ENCODE peak calls at places on chromosomes 12 and 14, in seven cellular contexts. D is activated CD8-positive, alpha-beta memory T cell treated with anti-CD3 and anti-CD28 coated beads for 48 hours; O is HCT116; S is adipocyte; H is NT2/D1; A is esophagus squamous epithelium; E is heart right ventricle. C is an unnamed sample.

GRCh38 chr12:2289525-2289924 is 236.7 kb downstream of the CACNA1C start:
- DNase-seq in D (no peak), H (no peak), S (no peak), E (no peak), A (no peak), O (no peak), C (no peak)

GRCh38 chr14:78530078-78530477 is 359.9 kb downstream of the NRXN3 start:
- DNase-seq in S (peak), D (no peak), O (no peak), A (no peak), E (no peak), H (peak), C (peak)

GRCh38 chr12:125072496-125072895 is 7.3 kb downstream of the AACS start:
- DNase-seq in S (no peak), D (no peak), H (no peak), O (no peak), E (no peak), A (no peak), C (no peak)

GRCh38 chr14:71555654-71556559 is 376.3 kb upstream of the RGS6 start:
- DNase-seq in A (no peak), S (no peak), E (no peak), H (no peak), D (peak), O (no peak), C (no peak)

GRCh38 chr12:55704824-55705780 is 2.6 kb downstream of the ITGA7 start:
- DNase-seq in D (no peak), O (no peak), E (no peak), H (no peak), S (no peak), A (no peak), C (no peak)

GRCh38 chr12:64998327-64999156 is 122.6 kb downstream of the WIF1 start:
- DNase-seq in S (no peak), E (no peak), D (no peak), A (no peak), H (no peak), O (no peak), C (no peak)

GRCh38 chr12:92933606-92934005 is 4.5 kb upstream of the EEA1 start:
- DNase-seq in H (peak), E (no peak), O (no peak), S (no peak), A (no peak), D (no peak), C (no peak)

GRCh38 chr14:45785240-45785639 is 532.2 kb upstream of the MIS18BP1 start:
- DNase-seq in S (no peak), O (no peak), A (no peak), D (no peak), H (no peak), E (no peak), C (no peak)

GRCh38 chr14:54253195-54253947 is 143.4 kb upstream of the CDKN3 start:
- DNase-seq in O (peak), S (peak), H (no peak), E (no peak), D (no peak), A (no peak), C (no peak)

GRCh38 chr14:78606111-78606510 is 435.9 kb downstream of the NRXN3 start:
- DNase-seq in O (no peak), D (no peak), H (no peak), S (peak), A (no peak), E (no peak), C (no peak)

GRCh38 chr12:104182144-104182543 is 33.4 kb upstream of the TXNRD1 start:
- DNase-seq in H (no peak), E (peak), S (peak), D (no peak), O (no peak), A (no peak), C (no peak)

GRCh38 chr12:33438025-33438772 is 1.4 kb downstream of the SYT10 start:
- DNase-seq in O (no peak), S (no peak), A (no peak), D (no peak), E (no peak), H (no peak), C (no peak)

GRCh38 chr12:6827437-6827894 is 741 bp upstream of the P3H3 start:
- DNase-seq in E (peak), H (peak), A (no peak), D (no peak), O (peak), S (peak), C (no peak)

GRCh38 chr12:16358896-16359295 is 11.5 kb downstream of the MGST1 start:
- DNase-seq in O (no peak), H (no peak), A (no peak), E (no peak), D (no peak), S (no peak), C (no peak)

GRCh38 chr12:80892597-80893445 is 44.9 kb downstream of the LIN7A start:
- DNase-seq in S (peak), O (no peak), E (no peak), A (no peak), H (peak), D (no peak), C (no peak)

GRCh38 chr12:121538699-121539061 is 42.1 kb downstream of the KDM2B start:
- DNase-seq in A (no peak), D (no peak), H (no peak), S (no peak), O (peak), E (no peak), C (no peak)

GRCh38 chr12:108691154-108691994 is 39.9 kb downstream of the CORO1C start:
- DNase-seq in E (peak), H (peak), D (peak), A (peak), S (peak), O (peak), C (peak)

GRCh38 chr12:47995976-47996375 is 8.3 kb downstream of the COL2A1 start:
- DNase-seq in H (no peak), A (no peak), D (no peak), O (no peak), S (peak), E (no peak), C (no peak)

GRCh38 chr12:14960548-14961465 is 594 bp downstream of the ARHGDIB start:
- DNase-seq in H (no peak), A (no peak), E (peak), S (peak), D (no peak), O (no peak), C (no peak)

GRCh38 chr14:34223302-34224150 is 238.5 kb downstream of the SPTSSA start:
- DNase-seq in E (no peak), A (no peak), S (no peak), H (peak), D (no peak), O (no peak), C (no peak)

GRCh38 chr12:111424793-111425251 is 19.1 kb downstream of the SH2B3 start:
- DNase-seq in E (no peak), A (no peak), S (no peak), O (no peak), H (no peak), D (no peak), C (no peak)

GRCh38 chr12:24977060-24977459 is 28.2 kb upstream of the BCAT1 start:
- DNase-seq in O (no peak), A (no peak), S (no peak), E (no peak), D (no peak), H (no peak), C (no peak)

GRCh38 chr12:122965851-122966742 is at the start of gene ABCB9:
- DNase-seq in A (peak), D (peak), E (peak), H (peak), S (peak), O (peak), C (peak)

GRCh38 chr12:65781681-65782269 is 42.5 kb upstream of the HMGA2 start:
- DNase-seq in D (no peak), E (no peak), O (no peak), S (no peak), A (no peak), H (no peak), C (no peak)

GRCh38 chr12:3379079-3379478 is 111.9 kb upstream of the PRMT8 start:
- DNase-seq in O (no peak), A (no peak), S (no peak), H (no peak), D (no peak), E (no peak), C (no peak)

GRCh38 chr12:77946541-77947021 is 115.9 kb downstream of the NAV3 start:
- DNase-seq in S (peak), A (no peak), D (no peak), O (no peak), H (no peak), E (no peak), C (no peak)

GRCh38 chr12:20493924-20494323 is 125.6 kb downstream of the PDE3A start:
- DNase-seq in H (no peak), O (no peak), S (peak), A (no peak), D (no peak), E (no peak), C (no peak)

GRCh38 chr12:120282229-120282628 is 9.5 kb downstream of the RNU4-2 start:
- DNase-seq in H (no peak), E (no peak), D (no peak), S (no peak), A (no peak), O (no peak), C (no peak)

GRCh38 chr14:64860039-64860438 is 19.7 kb downstream of the SPTB start:
- DNase-seq in O (no peak), S (no peak), A (no peak), E (no peak), D (no peak), H (no peak), C (no peak)

GRCh38 chr14:68250950-68251765 is 431.6 kb downstream of the RAD51B start:
- DNase-seq in H (no peak), D (no peak), S (no peak), E (no peak), A (no peak), O (no peak), C (no peak)

GRCh38 chr12:130522244-130522834 is 184.7 kb downstream of the PIWIL1 start:
- DNase-seq in O (no peak), H (no peak), D (no peak), A (no peak), E (no peak), S (no peak), C (no peak)

GRCh38 chr12:49232940-49233841 is 31.7 kb upstream of the TUBA1C start:
- DNase-seq in A (no peak), D (no peak), O (no peak), H (no peak), S (peak), E (peak), C (no peak)

GRCh38 chr14:76117789-76118188 is 33.9 kb upstream of the GPATCH2L start:
- DNase-seq in S (no peak), O (no peak), E (no peak), H (no peak), A (no peak), D (no peak), C (no peak)

GRCh38 chr12:71840226-71840847 is 778 bp downstream of the TBC1D15 start:
- DNase-seq in E (no peak), H (no peak), O (peak), S (peak), A (no peak), D (no peak), C (no peak)

C was measured in iPS DF 6.9.